ENCODE peak calls at places on chromosomes 2 and 18, in seven cellular contexts. D, Y, J, B, T, V and M are unnamed samples.

GRCh38 chr2:14516844-14517243 is 115.7 kb upstream of the LRATD1 start:
- DNase-seq in V (no peak), D (no peak), T (no peak), Y (peak; percentile 47), J (no peak), B (no peak), M (no peak)

GRCh38 chr2:176419591-176420071 is 150.4 kb downstream of the MTX2 start:
- DNase-seq in Y (no peak), D (no peak), B (no peak), J (no peak), V (no peak), T (no peak), M (no peak)

GRCh38 chr2:72137498-72138010 is 10.1 kb downstream of the CYP26B1 start:
- DNase-seq in T (peak; percentile 60), B (peak; percentile 64), Y (peak; percentile 63), V (peak; percentile 64), J (peak; percentile 44), D (peak; percentile 11), M (peak; percentile 69)

GRCh38 chr18:9814431-9814830 is 71.3 kb upstream of the TXNDC2 start:
- DNase-seq in D (no peak), Y (no peak), B (no peak), J (no peak), T (no peak), V (peak; percentile 68), M (no peak)

GRCh38 chr2:189412330-189412953 is 28.8 kb upstream of the WDR75 start:
- DNase-seq in B (no peak), T (peak; percentile 22), V (peak; percentile 53), Y (peak; percentile 55), J (no peak), D (peak; percentile 42), M (peak; percentile 13)

GRCh38 chr2:8847400-8847799 is 10.0 kb upstream of the KIDINS220 start:
- DNase-seq in T (no peak), J (no peak), Y (no peak), V (peak; percentile 16), B (no peak), D (no peak), M (no peak)

GRCh38 chr2:65586516-65586915 is 154.1 kb upstream of the SPRED2 start:
- DNase-seq in T (no peak), B (no peak), V (no peak), D (no peak), J (no peak), Y (no peak), M (no peak)

GRCh38 chr2:166180951-166181812 is 53.4 kb upstream of the SCN1A start:
- DNase-seq in D (no peak), J (peak; percentile 37), V (peak; percentile 45), B (peak; percentile 54), T (peak; percentile 75), Y (peak; percentile 51), M (peak; percentile 48)

GRCh38 chr2:119289093-119289492 is 65.5 kb downstream of the STEAP3 start:
- DNase-seq in Y (no peak), J (no peak), B (no peak), V (no peak), D (no peak), T (peak; percentile 78), M (no peak)

GRCh38 chr2:100244881-100245605 is 77.3 kb downstream of the LONRF2 start:
- DNase-seq in J (no peak), Y (no peak), D (no peak), B (no peak), V (no peak), T (no peak), M (no peak)

GRCh38 chr2:158269143-158269542 is 167.5 kb downstream of the UPP2 start:
- DNase-seq in B (peak; percentile 61), Y (no peak), D (no peak), V (no peak), T (no peak), J (no peak), M (peak; percentile 56)

GRCh38 chr18:26074256-26074655 is 16.2 kb downstream of the SS18 start:
- DNase-seq in V (no peak), Y (no peak), B (no peak), T (no peak), D (no peak), J (no peak), M (no peak)

GRCh38 chr2:72988041-72988440 is 70.7 kb downstream of the EMX1 start:
- DNase-seq in J (no peak), T (no peak), V (no peak), Y (no peak), D (no peak), B (no peak), M (no peak)

GRCh38 chr18:13453714-13454113 is 235.2 kb downstream of the LDLRAD4 start:
- DNase-seq in T (no peak), J (no peak), D (no peak), B (peak; percentile 20), V (no peak), Y (no peak), M (no peak)

GRCh38 chr2:18455256-18455862 is 105.1 kb downstream of the RDH14 start:
- DNase-seq in J (no peak), B (no peak), T (no peak), D (no peak), Y (no peak), V (peak; percentile 5), M (no peak)

GRCh38 chr2:9693138-9693520 is 62.3 kb upstream of the YWHAQ start:
- DNase-seq in B (no peak), V (no peak), Y (no peak), T (no peak), J (peak; percentile 26), D (no peak), M (no peak)

GRCh38 chr2:237734905-237735623 is 63.5 kb upstream of the RBM44 start:
- DNase-seq in V (no peak), J (no peak), B (no peak), T (no peak), D (no peak), Y (no peak), M (peak; percentile 83)

GRCh38 chr2:74559912-74560311 is 5.4 kb downstream of the DOK1 start:
- DNase-seq in J (no peak), B (no peak), T (no peak), V (no peak), D (no peak), Y (no peak), M (no peak)

GRCh38 chr2:74562126-74562775 is 7.7 kb downstream of the DOK1 start:
- DNase-seq in D (no peak), B (no peak), V (no peak), Y (peak; percentile 73), J (no peak), T (no peak), M (no peak)

GRCh38 chr2:74564222-74564621 is 9.7 kb downstream of the DOK1 start:
- DNase-seq in Y (no peak), B (no peak), D (no peak), J (no peak), T (no peak), V (no peak), M (no peak)

GRCh38 chr2:74558284-74559230 is 4.0 kb downstream of the DOK1 start:
- DNase-seq in Y (no peak), J (no peak), T (peak; percentile 45), V (no peak), B (no peak), D (no peak), M (no peak)

GRCh38 chr2:74560591-74560990 is 6.1 kb downstream of the DOK1 start:
- DNase-seq in T (peak; percentile 38), D (no peak), B (no peak), Y (no peak), V (no peak), J (no peak), M (no peak)
- TF ChIP-seq POLR2A in T (no peak), D (no peak), B (no peak), Y (no peak), V (no peak), J (no peak), M (no peak)

DNA sequence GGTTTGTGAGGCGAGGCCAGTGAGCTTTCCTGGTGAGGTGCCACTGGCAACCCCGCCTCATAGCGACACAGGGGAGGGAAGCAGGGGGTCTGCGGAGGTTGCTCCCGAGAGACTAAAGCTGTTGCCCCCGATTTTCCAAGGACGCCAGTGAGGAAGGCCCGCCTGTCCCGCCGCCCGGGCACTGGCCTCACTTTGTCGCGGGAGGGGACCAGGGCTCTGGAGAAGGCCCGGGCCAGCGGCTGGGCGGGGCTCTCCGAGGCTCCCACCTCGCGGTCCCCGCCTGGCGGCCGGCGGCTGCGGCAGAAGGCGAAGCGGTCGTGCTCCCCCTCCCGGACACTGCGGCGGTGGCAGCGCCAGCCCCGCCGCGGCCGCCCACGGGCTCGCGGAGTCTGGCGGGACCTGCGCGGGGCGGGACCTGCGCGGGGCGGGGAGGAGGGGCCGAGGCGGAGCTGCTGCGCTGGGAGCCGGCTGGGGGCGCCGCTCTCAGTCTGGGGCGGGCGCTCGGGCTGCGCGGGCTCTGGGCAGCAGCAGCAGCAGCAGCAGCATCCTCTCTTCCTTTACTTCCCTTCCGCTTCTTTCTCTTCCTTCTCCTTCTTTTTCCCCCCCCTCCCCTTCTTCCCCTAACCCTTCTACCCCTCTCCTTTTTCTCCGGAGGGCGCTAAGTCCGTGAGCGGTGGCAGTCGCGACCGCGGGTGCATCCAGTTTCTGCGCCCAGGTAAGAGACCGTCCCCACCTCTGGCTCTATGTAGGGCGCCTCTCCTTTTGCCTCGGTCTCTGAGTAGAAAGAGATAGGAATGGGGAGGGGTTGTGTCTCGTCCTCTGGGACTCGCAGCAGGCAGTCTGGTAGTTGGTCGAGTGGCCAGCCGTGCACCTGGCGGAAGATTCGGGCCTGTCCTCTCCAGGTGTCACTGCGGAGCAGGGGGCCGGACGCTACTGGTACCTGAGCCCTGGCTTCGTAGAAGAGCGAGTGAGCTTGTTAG is at the start of gene MAP2:
- DNase-seq in B (peak; percentile 87), V (peak; percentile 77), Y (peak; percentile 76), D (peak; percentile 80), J (peak; percentile 54), T (peak; percentile 84), M (peak; percentile 91)
- TF ChIP-seq CTCF in B (peak; percentile 75), V (peak; percentile 98), Y (peak; percentile 55), D (peak; percentile 96), J (peak; percentile 98), T (peak; percentile 90), M (peak; percentile 68)

GRCh38 chr2:230602562-230603230 is 109.9 kb upstream of the CAB39 start:
- DNase-seq in T (no peak), B (no peak), D (no peak), V (no peak), J (no peak), Y (peak; percentile 50), M (no peak)
- TF ChIP-seq POLR2A in T (no peak), B (no peak), D (no peak), V (no peak), J (no peak), Y (no peak), M (no peak)

DNA sequence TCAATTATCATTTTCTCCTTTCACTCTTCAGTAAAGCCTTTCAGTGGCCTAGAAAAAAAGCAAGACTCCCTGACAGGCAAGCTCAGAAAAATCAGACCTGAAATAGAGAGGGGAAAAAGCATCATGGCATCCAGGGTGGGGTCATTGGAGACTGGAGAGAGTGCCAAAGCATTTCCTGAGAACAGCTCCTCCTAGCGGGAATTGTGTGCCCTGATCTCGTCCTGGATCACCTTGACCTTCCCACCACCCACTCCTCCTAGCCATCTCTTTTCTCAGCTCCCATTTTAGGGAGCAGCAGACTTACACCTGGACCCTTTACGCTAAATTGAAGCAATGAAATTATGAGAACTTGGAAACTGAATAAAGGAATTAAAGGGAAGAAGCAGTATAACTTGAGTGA is 176.6 kb downstream of the VWC2L start:
- DNase-seq in Y (peak; percentile 27), T (no peak), J (no peak), V (peak; percentile 25), D (no peak), B (no peak), M (no peak)
- TF ChIP-seq CTCF in Y (peak; percentile 59), T (no peak), J (no peak), V (peak; percentile 14), D (no peak), B (no peak), M (no peak)

GRCh38 chr2:29920631-29921559 is 491 bp downstream of the ALK start:
- DNase-seq in B (no peak), V (peak; percentile 50), Y (no peak), T (peak; percentile 25), J (no peak), D (no peak), M (peak; percentile 8)
- TF ChIP-seq POLR2A in B (no peak), V (no peak), Y (no peak), T (no peak), J (no peak), D (no peak), M (no peak)